ENCODE peak calls at places on chromosome 2, in nine cellular contexts. One of them, this sample, is unnamed.

GRCh38 chr2:222167762-222168161 is 131.0 kb downstream of the PAX3 start:
- DNase-seq in psoas muscle: no peak
- DNase-seq in H9: no peak
- DNase-seq in endodermal cell: no peak
- DNase-seq in thyroid gland: no peak
- DNase-seq in PC-3: no peak
- DNase-seq in IMR-90: no peak
- DNase-seq in breast epithelium: no peak
- DNase-seq in kidney epithelial cell: no peak
- DNase-seq in this sample: no peak

GRCh38 chr2:41847744-41848441 is 199.9 kb upstream of the PKDCC start:
- DNase-seq in psoas muscle: no peak
- DNase-seq in H9: no peak
- DNase-seq in endodermal cell: no peak
- DNase-seq in thyroid gland: peak; percentile 46
- DNase-seq in PC-3: peak; percentile 47
- DNase-seq in IMR-90: peak; percentile 42
- DNase-seq in breast epithelium: no peak
- DNase-seq in kidney epithelial cell: no peak
- DNase-seq in this sample: no peak

GRCh38 chr2:158459161-158460003 is 2.6 kb downstream of the PKP4 start:
- DNase-seq in psoas muscle: no peak
- DNase-seq in H9: no peak
- DNase-seq in endodermal cell: no peak
- DNase-seq in thyroid gland: no peak
- DNase-seq in PC-3: no peak
- DNase-seq in IMR-90: no peak
- DNase-seq in breast epithelium: no peak
- DNase-seq in kidney epithelial cell: no peak
- DNase-seq in this sample: no peak

GRCh38 chr2:194203898-194204297 is 1453.1 kb upstream of the SLC39A10 start:
- DNase-seq in psoas muscle: no peak
- DNase-seq in H9: no peak
- DNase-seq in endodermal cell: no peak
- DNase-seq in thyroid gland: no peak
- DNase-seq in PC-3: peak; percentile 54
- DNase-seq in IMR-90: no peak
- DNase-seq in breast epithelium: no peak
- DNase-seq in kidney epithelial cell: no peak
- DNase-seq in this sample: no peak

GRCh38 chr2:1168856-1169255 is 218.2 kb downstream of the SNTG2 start:
- DNase-seq in psoas muscle: no peak
- DNase-seq in H9: no peak
- DNase-seq in endodermal cell: peak; percentile 83
- DNase-seq in thyroid gland: no peak
- DNase-seq in PC-3: no peak
- DNase-seq in IMR-90: no peak
- DNase-seq in breast epithelium: no peak
- DNase-seq in kidney epithelial cell: no peak
- DNase-seq in this sample: no peak

GRCh38 chr2:217946071-217946470 is 56.7 kb downstream of the TNS1 start:
- DNase-seq in psoas muscle: no peak
- DNase-seq in H9: no peak
- DNase-seq in endodermal cell: no peak
- DNase-seq in thyroid gland: no peak
- DNase-seq in PC-3: no peak
- DNase-seq in IMR-90: no peak
- DNase-seq in breast epithelium: peak; percentile 28
- DNase-seq in kidney epithelial cell: no peak
- DNase-seq in this sample: no peak

GRCh38 chr2:158573739-158574138 is 117.0 kb downstream of the PKP4 start:
- DNase-seq in psoas muscle: no peak
- DNase-seq in H9: peak; percentile 30
- DNase-seq in endodermal cell: peak; percentile 57
- DNase-seq in thyroid gland: no peak
- DNase-seq in PC-3: peak; percentile 5
- DNase-seq in IMR-90: no peak
- DNase-seq in breast epithelium: no peak
- DNase-seq in kidney epithelial cell: no peak
- DNase-seq in this sample: no peak

GRCh38 chr2:239313251-239313650 is 87.6 kb downstream of the HDAC4 start:
- DNase-seq in psoas muscle: no peak
- DNase-seq in H9: no peak
- DNase-seq in endodermal cell: peak; percentile 12
- DNase-seq in thyroid gland: no peak
- DNase-seq in PC-3: no peak
- DNase-seq in IMR-90: no peak
- DNase-seq in breast epithelium: no peak
- DNase-seq in kidney epithelial cell: no peak
- DNase-seq in this sample: no peak

GRCh38 chr2:232633413-232634318 is at the start of gene EFHD1:
- DNase-seq in psoas muscle: peak; percentile 85
- DNase-seq in H9: peak; percentile 87
- DNase-seq in endodermal cell: peak; percentile 94
- DNase-seq in thyroid gland: peak; percentile 87
- DNase-seq in PC-3: no peak
- DNase-seq in IMR-90: peak; percentile 34
- DNase-seq in breast epithelium: peak; percentile 89
- DNase-seq in kidney epithelial cell: peak; percentile 31
- DNase-seq in this sample: peak; percentile 29
- H3K27me3 ChIP-seq in psoas muscle: peaks cover 51% of the 10 kb centered on the region
- H3K27me3 ChIP-seq in H9: peaks cover 22% of the 10 kb centered on the region
- H3K27me3 ChIP-seq in endodermal cell: peaks cover 63% of the 10 kb centered on the region
- H3K27me3 ChIP-seq in thyroid gland: no peaks in the 10 kb centered on the region
- H3K27me3 ChIP-seq in PC-3: no peaks in the 10 kb centered on the region
- H3K27me3 ChIP-seq in IMR-90: peaks cover 60% of the 10 kb centered on the region
- H3K27me3 ChIP-seq in breast epithelium: no peaks in the 10 kb centered on the region
- H3K27me3 ChIP-seq in kidney epithelial cell: peaks cover 5% of the 10 kb centered on the region
- H3K27me3 ChIP-seq in this sample: no peaks in the 10 kb centered on the region

GRCh38 chr2:195659114-195659513 is 2.1 kb downstream of the SLC39A10 start:
- DNase-seq in psoas muscle: no peak
- DNase-seq in H9: no peak
- DNase-seq in endodermal cell: no peak
- DNase-seq in thyroid gland: no peak
- DNase-seq in PC-3: no peak
- DNase-seq in IMR-90: peak; percentile 42
- DNase-seq in breast epithelium: no peak
- DNase-seq in kidney epithelial cell: no peak
- DNase-seq in this sample: no peak

GRCh38 chr2:195658541-195658890 is 1.5 kb downstream of the SLC39A10 start:
- DNase-seq in psoas muscle: no peak
- DNase-seq in H9: no peak
- DNase-seq in endodermal cell: no peak
- DNase-seq in thyroid gland: no peak
- DNase-seq in PC-3: peak; percentile 97
- DNase-seq in IMR-90: peak; percentile 90
- DNase-seq in breast epithelium: no peak
- DNase-seq in kidney epithelial cell: peak; percentile 56
- DNase-seq in this sample: no peak

GRCh38 chr2:195657634-195658540 is 861 bp downstream of the SLC39A10 start:
- DNase-seq in psoas muscle: peak; percentile 51
- DNase-seq in H9: peak; percentile 58
- DNase-seq in endodermal cell: peak; percentile 79
- DNase-seq in thyroid gland: peak; percentile 56
- DNase-seq in PC-3: peak; percentile 59
- DNase-seq in IMR-90: peak; percentile 87
- DNase-seq in breast epithelium: peak; percentile 63
- DNase-seq in kidney epithelial cell: peak; percentile 29
- DNase-seq in this sample: peak; percentile 73

GRCh38 chr2:195656131-195656858 is 731 bp upstream of the SLC39A10 start:
- DNase-seq in psoas muscle: no peak
- DNase-seq in H9: no peak
- DNase-seq in endodermal cell: no peak
- DNase-seq in thyroid gland: no peak
- DNase-seq in PC-3: no peak
- DNase-seq in IMR-90: peak; percentile 8
- DNase-seq in breast epithelium: no peak
- DNase-seq in kidney epithelial cell: no peak
- DNase-seq in this sample: no peak

DNA sequence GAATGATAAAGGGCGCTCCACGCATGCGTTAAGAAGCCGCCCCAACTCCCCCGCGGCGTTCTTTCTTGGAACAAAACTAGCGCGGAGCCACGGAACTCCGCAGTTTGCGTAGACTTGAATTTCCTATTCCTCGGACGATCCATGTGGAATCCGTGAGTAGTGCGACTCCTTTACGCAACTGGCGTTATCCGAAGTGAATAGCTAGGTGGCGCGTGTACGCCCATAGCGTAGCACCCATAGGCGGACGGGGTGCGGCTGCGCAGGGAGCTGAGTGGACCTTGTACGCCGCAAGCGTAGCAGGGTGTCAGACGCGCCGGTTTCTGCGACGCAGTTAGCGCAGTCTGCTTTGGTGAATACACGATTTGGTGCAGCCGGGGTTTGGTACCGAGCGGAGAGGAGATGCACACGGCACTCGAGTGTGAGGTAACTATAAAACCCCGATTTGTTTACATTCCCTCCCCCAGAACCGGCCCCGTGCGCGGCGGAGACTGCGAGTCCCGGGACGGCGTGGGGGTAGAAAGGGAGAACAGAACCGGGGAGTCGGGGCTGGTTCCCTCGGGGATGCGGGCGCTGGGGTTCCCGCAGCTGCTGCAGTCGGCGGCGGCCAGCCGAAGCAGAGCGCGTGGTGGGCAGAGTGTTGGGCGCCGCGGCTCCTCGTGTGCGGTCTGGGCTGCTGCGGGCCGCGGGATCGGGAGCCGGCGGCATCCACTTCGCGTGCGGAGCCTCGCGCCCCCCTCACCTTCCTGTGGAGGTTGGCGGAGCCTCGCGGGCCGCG is at the start of gene SLC39A10:
- DNase-seq in psoas muscle: peak; percentile 96
- DNase-seq in H9: peak; percentile 96
- DNase-seq in endodermal cell: peak; percentile 99
- DNase-seq in thyroid gland: peak; percentile 98
- DNase-seq in PC-3: peak; percentile 99
- DNase-seq in IMR-90: peak; percentile 98
- DNase-seq in breast epithelium: peak; percentile 98
- DNase-seq in kidney epithelial cell: peak; percentile 82
- DNase-seq in this sample: peak; percentile 93
- TF ChIP-seq CTCF in psoas muscle: no peak
- TF ChIP-seq CTCF in H9: no peak
- TF ChIP-seq CTCF in endodermal cell: no peak
- TF ChIP-seq CTCF in thyroid gland: no peak
- TF ChIP-seq CTCF in PC-3: no peak
- TF ChIP-seq CTCF in IMR-90: peak; percentile 20
- TF ChIP-seq CTCF in breast epithelium: peak; percentile 57
- TF ChIP-seq CTCF in kidney epithelial cell: no peak
- TF ChIP-seq CTCF in this sample: peak; percentile 32

GRCh38 chr2:96633641-96634040 is 4.5 kb downstream of the KANSL3 start:
- DNase-seq in psoas muscle: no peak
- DNase-seq in H9: no peak
- DNase-seq in endodermal cell: no peak
- DNase-seq in thyroid gland: no peak
- DNase-seq in PC-3: no peak
- DNase-seq in IMR-90: no peak
- DNase-seq in breast epithelium: no peak
- DNase-seq in kidney epithelial cell: no peak
- DNase-seq in this sample: no peak

GRCh38 chr2:96637385-96638143 is 548 bp downstream of the KANSL3 start:
- DNase-seq in psoas muscle: peak; percentile 92
- DNase-seq in H9: peak; percentile 69
- DNase-seq in endodermal cell: peak; percentile 90
- DNase-seq in thyroid gland: peak; percentile 85
- DNase-seq in PC-3: peak; percentile 84
- DNase-seq in IMR-90: peak; percentile 88
- DNase-seq in breast epithelium: peak; percentile 83
- DNase-seq in kidney epithelial cell: peak; percentile 50
- DNase-seq in this sample: peak; percentile 88

GRCh38 chr2:96636772-96637171 is 1.3 kb downstream of the KANSL3 start:
- DNase-seq in psoas muscle: no peak
- DNase-seq in H9: no peak
- DNase-seq in endodermal cell: no peak
- DNase-seq in thyroid gland: peak; percentile 36
- DNase-seq in PC-3: peak; percentile 16
- DNase-seq in IMR-90: no peak
- DNase-seq in breast epithelium: no peak
- DNase-seq in kidney epithelial cell: no peak
- DNase-seq in this sample: no peak

GRCh38 chr2:96626553-96626942 is 11.6 kb downstream of the KANSL3 start:
- DNase-seq in psoas muscle: no peak
- DNase-seq in H9: no peak
- DNase-seq in endodermal cell: no peak
- DNase-seq in thyroid gland: no peak
- DNase-seq in PC-3: no peak
- DNase-seq in IMR-90: no peak
- DNase-seq in breast epithelium: no peak
- DNase-seq in kidney epithelial cell: no peak
- DNase-seq in this sample: no peak

GRCh38 chr2:96631804-96632435 is 6.2 kb downstream of the KANSL3 start:
- DNase-seq in psoas muscle: no peak
- DNase-seq in H9: no peak
- DNase-seq in endodermal cell: no peak
- DNase-seq in thyroid gland: peak; percentile 58
- DNase-seq in PC-3: peak; percentile 90
- DNase-seq in IMR-90: peak; percentile 91
- DNase-seq in breast epithelium: no peak
- DNase-seq in kidney epithelial cell: no peak
- DNase-seq in this sample: no peak
- H3K27me3 ChIP-seq in psoas muscle: no peaks in the 10 kb centered on the region
- H3K27me3 ChIP-seq in H9: no peaks in the 10 kb centered on the region
- H3K27me3 ChIP-seq in endodermal cell: no peaks in the 10 kb centered on the region
- H3K27me3 ChIP-seq in thyroid gland: no peaks in the 10 kb centered on the region
- H3K27me3 ChIP-seq in PC-3: no peaks in the 10 kb centered on the region
- H3K27me3 ChIP-seq in IMR-90: no peaks in the 10 kb centered on the region
- H3K27me3 ChIP-seq in breast epithelium: no peaks in the 10 kb centered on the region
- H3K27me3 ChIP-seq in kidney epithelial cell: no peaks in the 10 kb centered on the region
- H3K27me3 ChIP-seq in this sample: no peaks in the 10 kb centered on the region

GRCh38 chr2:48588745-48589144 is 28.9 kb upstream of the GTF2A1L start:
- DNase-seq in psoas muscle: no peak
- DNase-seq in H9: no peak
- DNase-seq in endodermal cell: no peak
- DNase-seq in thyroid gland: no peak
- DNase-seq in PC-3: no peak
- DNase-seq in IMR-90: no peak
- DNase-seq in breast epithelium: no peak
- DNase-seq in kidney epithelial cell: no peak
- DNase-seq in this sample: no peak

GRCh38 chr2:48592067-48592466 is 25.6 kb upstream of the GTF2A1L start:
- DNase-seq in psoas muscle: no peak
- DNase-seq in H9: no peak
- DNase-seq in endodermal cell: no peak
- DNase-seq in thyroid gland: no peak
- DNase-seq in PC-3: no peak
- DNase-seq in IMR-90: no peak
- DNase-seq in breast epithelium: no peak
- DNase-seq in kidney epithelial cell: no peak
- DNase-seq in this sample: no peak

GRCh38 chr2:48586433-48586832 is 31.2 kb upstream of the GTF2A1L start:
- DNase-seq in psoas muscle: no peak
- DNase-seq in H9: no peak
- DNase-seq in endodermal cell: no peak
- DNase-seq in thyroid gland: no peak
- DNase-seq in PC-3: no peak
- DNase-seq in IMR-90: no peak
- DNase-seq in breast epithelium: no peak
- DNase-seq in kidney epithelial cell: no peak
- DNase-seq in this sample: no peak

GRCh38 chr2:48587560-48587959 is 30.1 kb upstream of the GTF2A1L start:
- DNase-seq in psoas muscle: no peak
- DNase-seq in H9: no peak
- DNase-seq in endodermal cell: no peak
- DNase-seq in thyroid gland: no peak
- DNase-seq in PC-3: peak; percentile 56
- DNase-seq in IMR-90: no peak
- DNase-seq in breast epithelium: no peak
- DNase-seq in kidney epithelial cell: no peak
- DNase-seq in this sample: no peak

GRCh38 chr2:48589170-48589767 is 28.4 kb upstream of the GTF2A1L start:
- DNase-seq in psoas muscle: peak; percentile 17
- DNase-seq in H9: no peak
- DNase-seq in endodermal cell: peak; percentile 66
- DNase-seq in thyroid gland: peak; percentile 61
- DNase-seq in PC-3: peak; percentile 62
- DNase-seq in IMR-90: peak; percentile 59
- DNase-seq in breast epithelium: no peak
- DNase-seq in kidney epithelial cell: no peak
- DNase-seq in this sample: no peak
- TF ChIP-seq CTCF in psoas muscle: peak; percentile 56
- TF ChIP-seq CTCF in H9: peak; percentile 83
- TF ChIP-seq CTCF in endodermal cell: peak; percentile 87
- TF ChIP-seq CTCF in thyroid gland: peak; percentile 39
- TF ChIP-seq CTCF in PC-3: peak; percentile 88
- TF ChIP-seq CTCF in IMR-90: peak; percentile 85
- TF ChIP-seq CTCF in breast epithelium: peak; percentile 53
- TF ChIP-seq CTCF in kidney epithelial cell: peak; percentile 76
- TF ChIP-seq CTCF in this sample: peak; percentile 46